ENCODE peak calls at places on chromosome 21, in six cellular contexts. K is A549, Z is HepG2, I is K562, V is GM12878, B is SK-N-SH. F is an unnamed sample.

GRCh38 chr21:38048241-38048640 is 132.0 kb upstream of the KCNJ6 start:
- DNase-seq in B (no peak), I (no peak), Z (no peak), K (no peak), V (no peak), F (no peak)

GRCh38 chr21:37627074-37627473 is 260.5 kb downstream of the DYRK1A start:
- DNase-seq in Z (no peak), B (no peak), K (no peak), V (no peak), I (no peak), F (no peak)

GRCh38 chr21:41631564-41632461 is 123.9 kb upstream of the TMPRSS2 start:
- DNase-seq in V (no peak), K (peak), B (no peak), Z (no peak), I (no peak), F (no peak)

GRCh38 chr21:41506526-41507520 is 1.1 kb downstream of the TMPRSS2 start:
- DNase-seq in I (no peak), K (no peak), Z (no peak), V (no peak), B (no peak), F (no peak)

GRCh38 chr21:35368326-35368725 is 319.2 kb upstream of the RUNX1 start:
- DNase-seq in V (no peak), K (no peak), Z (no peak), B (no peak), I (peak), F (no peak)

GRCh38 chr21:18070392-18070791 is 174.2 kb upstream of the CHODL start:
- DNase-seq in V (no peak), K (no peak), Z (no peak), B (no peak), I (no peak), F (no peak)

GRCh38 chr21:39633043-39633442 is 20.3 kb downstream of the B3GALT5 start:
- DNase-seq in B (no peak), I (no peak), K (peak), Z (no peak), V (no peak), F (no peak)

GRCh38 chr21:37276377-37276776 is 9.2 kb upstream of the VPS26C start:
- DNase-seq in Z (no peak), I (no peak), V (no peak), K (no peak), B (no peak), F (no peak)

GRCh38 chr21:42000908-42001307 is 9.3 kb downstream of the ZBTB21 start:
- DNase-seq in V (no peak), K (no peak), Z (no peak), I (no peak), B (no peak), F (no peak)

DNA sequence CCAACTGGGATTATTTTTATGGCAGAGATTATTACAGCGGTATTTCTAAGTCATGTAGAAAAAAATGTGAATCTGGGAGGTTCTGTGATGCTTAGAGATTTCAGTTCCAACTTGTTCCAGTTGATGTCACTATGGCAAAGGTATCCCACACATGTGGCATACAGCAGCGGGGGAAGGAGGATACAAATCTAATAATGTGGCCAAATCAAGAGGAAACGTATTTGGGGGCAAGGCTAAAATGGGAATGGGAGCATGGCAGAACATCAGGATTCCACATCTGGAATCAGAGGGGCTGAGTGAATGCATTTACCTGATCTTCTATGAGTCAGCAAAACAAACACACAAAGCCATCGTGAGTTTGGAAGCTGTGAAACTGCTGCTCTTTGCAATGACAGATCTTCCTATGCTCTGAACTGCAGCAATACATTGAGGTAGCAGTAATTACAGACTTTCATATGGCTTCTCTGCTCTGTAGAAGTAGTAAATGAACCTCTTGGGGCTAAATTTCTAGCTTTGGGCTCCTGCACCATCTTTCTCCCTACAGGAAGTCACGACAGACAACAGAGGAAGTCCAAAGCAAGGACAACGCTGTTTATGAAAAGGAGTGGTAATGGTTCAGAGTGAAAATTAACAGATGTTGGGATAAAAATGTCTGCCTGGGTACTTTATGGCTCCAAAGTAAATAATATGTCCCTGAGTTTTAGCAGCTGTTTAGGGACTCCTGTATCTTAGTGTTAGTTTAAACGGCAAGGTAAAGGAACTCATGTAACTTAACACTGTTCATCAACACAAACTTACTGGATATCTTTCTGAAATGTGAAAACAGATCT is 55.6 kb downstream of the GABPA start:
- DNase-seq in B (peak), V (no peak), Z (peak), K (peak), I (peak), F (no peak)
- TF ChIP-seq CHD2 in B (no peak), V (no peak), Z (no peak), K (no peak), I (no peak), F (no peak)

DNA sequence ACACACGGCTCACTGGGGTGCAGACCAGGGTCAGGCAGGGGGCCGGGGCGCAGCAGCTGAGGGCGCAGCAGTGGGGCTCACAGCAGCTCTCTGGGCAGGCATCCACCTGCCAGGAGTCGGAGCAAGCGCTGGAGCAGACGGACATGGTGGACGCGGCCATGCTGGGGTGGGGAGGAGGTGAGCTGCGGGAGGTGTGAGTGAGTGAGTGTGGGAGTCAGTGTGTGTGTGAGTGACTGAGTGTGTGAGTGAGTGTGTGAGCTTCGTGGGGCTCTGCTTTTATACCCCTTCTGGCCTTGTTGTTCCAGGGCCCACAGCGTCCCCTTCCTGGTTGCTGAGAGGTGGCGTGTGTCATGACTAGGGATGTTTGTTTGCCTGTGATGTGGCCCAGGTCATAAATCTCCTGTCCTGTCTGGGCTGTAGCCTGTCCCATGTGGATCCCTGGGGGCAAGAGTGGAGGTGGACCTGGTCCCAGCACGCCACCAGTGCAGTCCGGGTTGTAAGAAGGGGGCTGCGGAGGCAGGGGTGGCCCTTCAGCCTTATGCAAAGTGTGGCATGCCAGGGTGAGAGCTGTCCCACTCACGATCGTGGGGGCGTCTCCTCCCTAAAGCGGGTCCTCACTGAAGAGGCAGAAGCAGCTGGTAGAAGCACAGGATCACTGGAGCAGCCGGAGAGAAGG is at the start of gene KRTAP10-1:
- DNase-seq in Z (no peak), V (no peak), B (no peak), K (no peak), I (no peak), F (no peak)
- TF ChIP-seq CHD2 in Z (no peak), V (no peak), B (no peak), K (no peak), I (no peak), F (no peak)

GRCh38 chr21:27532081-27532480 is 565.2 kb upstream of the ADAMTS5 start:
- DNase-seq in Z (peak), B (no peak), I (no peak), K (peak), V (no peak), F (no peak)
- TF ChIP-seq CHD2 in Z (no peak), B (no peak), I (no peak), K (no peak), V (no peak), F (no peak)

GRCh38 chr21:33127154-33127893 is 57.4 kb downstream of the OLIG1 start:
- DNase-seq in B (peak), I (peak), K (peak), Z (peak), V (peak), F (peak)
- TF ChIP-seq CHD2 in B (no peak), I (no peak), K (no peak), Z (no peak), V (no peak), F (no peak)

DNA sequence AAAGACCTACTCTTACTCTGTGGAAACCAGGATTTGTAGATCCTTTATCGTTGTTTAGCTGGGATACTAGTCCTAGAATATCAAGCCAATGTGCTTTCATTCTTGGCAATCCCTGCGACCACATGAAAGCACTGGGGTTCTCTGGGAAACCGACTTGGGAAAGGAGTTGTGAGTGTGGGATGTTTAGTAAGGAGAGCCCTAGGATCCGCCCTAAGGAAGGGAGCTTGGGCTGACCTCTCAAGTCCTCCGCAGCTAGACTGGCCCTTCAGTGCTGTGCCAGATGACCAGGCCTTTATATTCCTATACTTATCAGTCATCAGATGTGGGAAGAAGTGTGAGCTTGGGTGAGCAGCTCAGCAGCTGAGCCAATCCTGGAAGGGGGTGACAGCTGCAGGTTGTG is 5.2 kb upstream of the KRTAP19-8 start:
- DNase-seq in V (no peak), K (no peak), B (no peak), Z (no peak), I (no peak), F (no peak)
- TF ChIP-seq CHD2 in V (no peak), K (no peak), B (no peak), Z (no peak), I (no peak), F (no peak)

GRCh38 chr21:44916965-44917364 is 3.7 kb downstream of the ITGB2 start:
- DNase-seq in B (no peak), Z (no peak), I (no peak), K (no peak), V (no peak), F (no peak)
- TF ChIP-seq CHD2 in B (no peak), Z (no peak), I (no peak), K (no peak), V (no peak), F (no peak)

GRCh38 chr21:45537111-45537745 is 5.0 kb downstream of the SLC19A1 start:
- DNase-seq in B (no peak), I (no peak), V (no peak), K (no peak), Z (no peak), F (peak)
- TF ChIP-seq CHD2 in B (no peak), I (no peak), V (no peak), K (no peak), Z (no peak), F (no peak)

DNA sequence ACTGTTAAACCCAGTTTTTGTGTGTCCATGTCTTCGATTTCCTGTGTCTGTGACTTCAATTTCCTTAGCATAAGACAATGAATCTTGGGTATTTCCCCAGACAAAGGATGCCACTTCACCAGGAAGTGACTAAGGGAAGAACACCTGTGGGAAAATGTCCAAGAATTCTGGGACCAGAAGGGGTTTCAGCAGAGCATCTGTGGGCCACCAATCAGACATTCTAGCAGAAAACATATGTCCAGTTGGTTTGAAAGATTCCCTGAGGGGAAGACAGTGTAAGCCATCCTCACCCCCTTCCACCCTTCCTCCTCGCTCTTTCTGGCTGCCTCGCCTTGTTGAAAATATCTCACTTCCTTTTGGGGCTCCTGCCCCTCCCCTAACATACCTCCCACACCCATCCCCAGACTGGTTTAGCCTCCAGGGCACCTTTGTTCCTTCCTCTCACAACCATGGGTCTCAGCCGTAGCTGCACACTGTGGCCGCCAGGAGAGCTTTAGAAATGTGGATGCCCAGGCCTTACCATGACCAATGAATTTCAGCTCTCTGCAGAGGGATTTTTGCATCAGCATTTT is 25.5 kb upstream of the IFNAR1 start:
- DNase-seq in K (no peak), Z (no peak), B (no peak), I (no peak), V (peak), F (no peak)
- TF ChIP-seq CHD2 in K (no peak), Z (no peak), B (no peak), I (no peak), V (no peak), F (no peak)

GRCh38 chr21:21921410-21922232 is 923.4 kb downstream of the NCAM2 start:
- DNase-seq in Z (no peak), K (no peak), B (peak), V (no peak), I (peak), F (no peak)
- TF ChIP-seq CHD2 in Z (no peak), K (no peak), B (no peak), V (no peak), I (no peak), F (no peak)